ENCODE peak calls at places on chromosome 9, in seven cellular contexts. M, A, Q, I, F, C and V are unnamed samples. For H3K9me3, the result is how much of the 10 kb centered on the place peaks cover.

GRCh38 chr9:108708448-108708847 is 147.3 kb downstream of the ACTL7B start:
- DNase-seq in M (no peak), A (no peak), Q (no peak), I (no peak), F (no peak), C (no peak), V (no peak)

GRCh38 chr9:113361304-113362018 is 12.1 kb downstream of the BSPRY start:
- DNase-seq in M (no peak), A (no peak), Q (no peak), I (no peak), F (no peak), C (no peak), V (no peak)

GRCh38 chr9:99680191-99680590 is 141.5 kb upstream of the NR4A3 start:
- DNase-seq in M (no peak), A (no peak), Q (no peak), I (no peak), F (no peak), C (no peak), V (no peak)

GRCh38 chr9:131635912-131636311 is 90.6 kb downstream of the PRRT1B start:
- DNase-seq in M (no peak), A (no peak), Q (no peak), I (no peak), F (no peak), C (no peak), V (no peak)

GRCh38 chr9:27384262-27385014 is 87.5 kb upstream of the EQTN start:
- DNase-seq in M (no peak), A (no peak), Q (no peak), I (no peak), F (no peak), C (no peak), V (no peak)

GRCh38 chr9:90064248-90064647 is 459.4 kb downstream of the GADD45G start:
- DNase-seq in M (no peak), A (no peak), Q (no peak), I (no peak), F (no peak), C (no peak), V (no peak)

GRCh38 chr9:131598121-131598520 is 52.8 kb downstream of the PRRT1B start:
- DNase-seq in M (no peak), A (peak), Q (peak), I (no peak), F (no peak), C (no peak), V (peak)

GRCh38 chr9:97307091-97307490 is 368 bp upstream of the CCDC180 start:
- DNase-seq in M (peak), A (peak), Q (peak), I (peak), F (peak), C (peak), V (peak)

GRCh38 chr9:116935149-116935897 is 248.2 kb downstream of the TRIM32 start:
- DNase-seq in M (no peak), A (no peak), Q (no peak), I (no peak), F (no peak), C (no peak), V (no peak)

GRCh38 chr9:70159630-70160029 is 99.1 kb upstream of the SMC5 start:
- DNase-seq in M (no peak), A (no peak), Q (no peak), I (no peak), F (no peak), C (no peak), V (no peak)

GRCh38 chr9:81132796-81133195 is 556.6 kb downstream of the TLE1 start:
- DNase-seq in M (no peak), A (no peak), Q (no peak), I (no peak), F (no peak), C (no peak), V (no peak)

GRCh38 chr9:89594811-89595550 is 9.8 kb upstream of the GADD45G start:
- DNase-seq in M (no peak), A (no peak), Q (no peak), I (no peak), F (no peak), C (no peak), V (no peak)

GRCh38 chr9:8188720-8189407 is 389.3 kb upstream of the DMAC1 start:
- DNase-seq in M (no peak), A (no peak), Q (no peak), I (no peak), F (no peak), C (no peak), V (no peak)

DNA sequence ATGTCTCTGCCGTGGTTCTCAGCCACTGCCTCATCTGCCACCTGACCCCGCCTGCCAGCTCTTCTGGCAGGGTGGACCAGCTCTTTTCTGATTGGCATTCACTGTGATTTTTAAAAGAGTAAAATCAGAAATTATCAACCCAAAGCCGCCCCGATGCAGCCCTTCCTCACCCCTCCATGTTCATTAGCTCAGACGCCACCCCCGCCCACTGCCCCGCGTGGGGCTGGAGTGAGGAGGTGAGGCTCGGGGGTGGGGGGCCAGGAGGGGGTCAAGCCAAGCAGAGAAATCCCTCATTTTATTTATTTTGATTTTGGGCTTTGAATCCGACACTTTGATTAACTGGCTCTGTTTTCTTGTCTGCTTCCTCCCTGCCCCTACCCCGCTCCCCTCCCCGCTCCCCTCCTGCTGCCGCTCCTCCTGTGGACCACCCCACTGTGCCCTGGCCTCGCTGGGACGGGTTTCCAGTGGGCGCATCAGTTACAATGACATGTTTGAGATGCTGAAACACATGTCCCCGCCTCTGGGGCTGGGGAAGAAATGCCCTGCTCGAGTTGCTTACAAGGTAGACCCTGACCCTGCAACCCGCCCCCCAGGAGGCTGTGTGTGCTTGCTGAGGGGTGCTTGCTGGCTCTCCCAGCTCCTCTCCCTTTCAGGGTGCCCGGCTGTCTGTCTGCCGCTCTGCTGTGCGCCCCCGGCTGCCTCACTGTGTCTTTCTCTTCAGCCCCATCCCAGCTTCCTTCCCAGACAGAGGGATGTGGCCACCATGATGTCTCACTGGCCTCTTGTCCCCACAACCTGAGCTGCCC is 224.9 kb downstream of the CACNA1B start:
- DNase-seq in M (peak), A (peak), Q (no peak), I (peak), F (no peak), C (no peak), V (no peak)
- H3K9me3 ChIP-seq in M (under half), A (under half), Q (under half), I (under half), F (under half), C (under half), V (under half)

GRCh38 chr9:5651246-5651645 is 22.3 kb downstream of the RIC1 start:
- DNase-seq in M (no peak), A (no peak), Q (no peak), I (no peak), F (no peak), C (no peak), V (no peak)
- H3K9me3 ChIP-seq in M (under half), A (under half), Q (under half), I (under half), F (under half), C (under half), V (under half)

DNA sequence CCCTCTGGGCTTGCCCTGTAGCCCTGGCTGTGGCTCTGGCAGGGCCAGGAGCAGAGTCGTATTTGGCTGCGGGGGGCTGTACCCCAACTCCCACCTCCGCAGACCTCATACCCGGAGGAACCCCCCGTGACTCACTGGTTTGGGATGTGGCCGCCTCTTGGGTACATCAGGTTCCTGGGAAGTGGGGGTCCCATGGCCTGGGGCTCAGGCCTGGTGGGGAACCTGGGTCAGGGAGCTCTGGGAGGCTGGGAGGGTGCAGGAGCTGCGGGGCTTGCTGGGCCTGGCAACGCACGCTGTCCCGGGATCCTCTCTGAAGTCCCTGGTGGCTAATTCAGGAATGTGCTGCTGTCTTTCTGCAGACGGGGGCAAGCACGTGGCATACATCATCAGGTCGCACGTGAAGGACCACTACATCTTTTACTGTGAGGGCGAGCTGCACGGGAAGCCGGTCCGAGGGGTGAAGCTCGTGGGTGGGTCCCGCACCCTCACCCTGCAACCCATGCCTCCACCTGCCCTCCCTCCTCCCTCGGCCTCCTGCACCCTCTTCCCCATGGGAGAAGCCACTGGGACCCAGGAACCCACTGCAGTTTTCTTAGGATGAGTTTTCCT is 2.4 kb downstream of the LCN1 start:
- DNase-seq in M (no peak), A (no peak), Q (no peak), I (no peak), F (no peak), C (no peak), V (no peak)
- H3K9me3 ChIP-seq in M (under half), A (under half), Q (under half), I (under half), F (under half), C (under half), V (under half)

GRCh38 chr9:92983984-92984589 is 36.8 kb downstream of the FGD3 start:
- DNase-seq in M (no peak), A (no peak), Q (no peak), I (no peak), F (no peak), C (no peak), V (no peak)
- H3K9me3 ChIP-seq in M (under half), A (under half), Q (under half), I (under half), F (under half), C (under half), V (under half)

GRCh38 chr9:111542497-111543254 is 17.7 kb downstream of the ZNF483 start:
- DNase-seq in M (no peak), A (no peak), Q (no peak), I (no peak), F (no peak), C (no peak), V (no peak)
- H3K9me3 ChIP-seq in M (half or more), A (half or more), Q (half or more), I (under half), F (under half), C (under half), V (half or more)

GRCh38 chr9:135224921-135225541 is 137.6 kb downstream of the OLFM1 start:
- DNase-seq in M (no peak), A (no peak), Q (no peak), I (no peak), F (no peak), C (no peak), V (no peak)
- H3K9me3 ChIP-seq in M (under half), A (under half), Q (under half), I (under half), F (under half), C (under half), V (under half)

GRCh38 chr9:120783611-120784047 is 9.6 kb downstream of the FBXW2 start:
- DNase-seq in M (no peak), A (no peak), Q (no peak), I (peak), F (no peak), C (no peak), V (no peak)
- H3K9me3 ChIP-seq in M (under half), A (under half), Q (under half), I (under half), F (under half), C (under half), V (under half)

DNA sequence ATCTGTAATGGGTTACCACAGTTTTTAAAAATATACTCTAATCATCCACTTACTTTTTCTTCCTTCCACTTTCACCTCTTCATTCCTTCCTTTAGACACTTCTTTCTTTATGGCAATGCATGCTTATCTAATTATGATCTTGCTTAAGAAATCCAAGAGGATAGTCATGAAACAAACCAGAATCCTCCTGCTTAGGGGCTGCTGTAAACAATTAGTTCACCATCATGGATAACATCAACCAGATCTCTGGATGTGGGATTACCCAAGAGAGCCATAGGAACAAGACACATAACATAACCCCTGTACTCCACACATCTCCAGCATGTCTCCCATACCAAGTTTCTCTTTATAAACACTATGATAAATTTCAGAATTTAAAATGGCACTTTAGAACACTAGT is 713.4 kb upstream of the PTPRD start:
- DNase-seq in M (no peak), A (no peak), Q (no peak), I (no peak), F (no peak), C (no peak), V (no peak)
- H3K9me3 ChIP-seq in M (under half), A (under half), Q (under half), I (under half), F (under half), C (under half), V (under half)

GRCh38 chr9:111405701-111406100 is 75.7 kb upstream of the OR2K2 start:
- DNase-seq in M (no peak), A (no peak), Q (no peak), I (no peak), F (no peak), C (no peak), V (no peak)

GRCh38 chr9:111400564-111400898 is 70.5 kb upstream of the OR2K2 start:
- DNase-seq in M (no peak), A (no peak), Q (no peak), I (no peak), F (no peak), C (no peak), V (no peak)

GRCh38 chr9:111399211-111399739 is 69.3 kb upstream of the OR2K2 start:
- DNase-seq in M (no peak), A (no peak), Q (no peak), I (no peak), F (no peak), C (no peak), V (no peak)

GRCh38 chr9:111393971-111394370 is 63.9 kb upstream of the OR2K2 start:
- DNase-seq in M (no peak), A (no peak), Q (no peak), I (no peak), F (no peak), C (no peak), V (no peak)

DNA sequence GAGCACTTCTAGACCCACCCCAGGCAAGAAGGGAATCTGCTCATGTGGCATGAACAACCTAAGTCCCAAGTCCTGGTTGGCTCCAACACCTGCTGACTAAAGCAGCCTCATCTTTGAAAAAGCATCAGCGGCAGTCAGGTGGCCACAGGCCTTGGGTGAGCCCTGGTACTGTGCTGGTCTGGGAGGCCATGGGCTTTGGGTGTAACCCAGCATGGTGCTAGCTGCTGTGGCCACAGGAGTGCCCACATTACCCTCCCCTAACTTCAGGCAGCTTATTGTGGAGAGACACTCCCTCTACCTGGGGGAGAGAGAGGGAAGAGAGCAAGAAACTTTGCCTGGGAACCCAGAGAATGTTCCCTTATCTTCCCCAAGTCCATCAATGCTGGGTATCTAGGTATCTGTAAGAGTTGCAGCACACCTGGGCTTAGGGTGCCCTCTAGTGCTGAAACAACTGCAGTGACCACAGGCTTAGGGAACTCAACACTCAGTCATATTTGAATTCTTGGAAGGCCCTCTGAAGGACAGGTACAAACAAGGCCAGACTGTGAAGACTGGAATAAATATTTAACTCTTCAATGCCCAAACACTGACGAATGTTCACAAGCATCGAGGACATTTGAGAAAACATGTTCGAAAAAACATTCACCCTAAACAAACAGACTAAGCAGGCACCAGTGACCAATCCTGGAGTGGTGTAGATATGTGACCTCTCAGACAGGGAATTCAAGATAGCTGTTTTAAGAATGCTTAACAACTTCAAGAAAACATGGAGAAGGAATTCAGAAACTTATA is 69.9 kb upstream of the OR2K2 start:
- DNase-seq in M (peak), A (no peak), Q (no peak), I (no peak), F (no peak), C (no peak), V (peak)
- H3K9me3 ChIP-seq in M (under half), A (under half), Q (under half), I (under half), F (under half), C (under half), V (under half)